ENCODE peak calls at places on chromosomes 16 and 17, in seven cellular contexts. P is colonic mucosa; E is occipital lobe; L is stimulated activated naive B cell treated with anti-CD40 and anti-IgM and Interleukin-4, amounts not matched to agents 10 μg/mL and 1 μg/mL and 100 μg/mL, for 72 hours; H is globus pallidus; N is stimulated activated naive CD8-positive, alpha-beta T cell treated with anti-CD3 and anti-CD28 coated beads, Interleukin-15, Interleukin-2, amounts not matched to agents 100 U/mL and 50 U/mL, for 24 hours; J is activated T-helper 1 cell treated with Interleukin-2 at 50 U/mL for 16 hours. T is an unnamed sample.

GRCh38 chr16:66930189-66930588 is 4.0 kb downstream of the CIAO2B start:
- DNase-seq in J (no peak), P (peak; percentile 56), E (no peak), H (no peak), N (no peak), L (no peak), T (no peak)

GRCh38 chr16:26818393-26818792 is 248.3 kb upstream of the C16orf82 start:
- DNase-seq in P (no peak), H (no peak), J (no peak), L (no peak), E (no peak), N (no peak), T (no peak)

GRCh38 chr16:89858973-89859808 is 14.2 kb upstream of the TCF25 start:
- DNase-seq in P (no peak), E (no peak), L (no peak), J (no peak), N (no peak), H (no peak), T (no peak)

GRCh38 chr17:18987862-18988545 is 16.6 kb downstream of the FAM83G start:
- DNase-seq in L (no peak), J (no peak), N (no peak), E (no peak), P (no peak), H (no peak), T (no peak)

GRCh38 chr16:81693467-81694303 is 85.4 kb upstream of the PLCG2 start:
- DNase-seq in L (no peak), P (no peak), H (peak; percentile 22), E (peak; percentile 51), N (no peak), J (no peak), T (no peak)

GRCh38 chr17:65855675-65856074 is 294.2 kb upstream of the AXIN2 start:
- DNase-seq in E (no peak), N (no peak), H (no peak), L (no peak), J (no peak), P (no peak), T (no peak)

GRCh38 chr16:48269011-48269410 is 21.7 kb upstream of the ABCC11 start:
- DNase-seq in J (no peak), N (no peak), L (no peak), P (no peak), H (no peak), E (no peak), T (no peak)

GRCh38 chr16:68227850-68228553 is 7.9 kb downstream of the ESRP2 start:
- DNase-seq in P (no peak), H (no peak), L (no peak), E (no peak), N (no peak), J (no peak), T (no peak)

GRCh38 chr16:50585331-50585776 is 37.2 kb downstream of the NKD1 start:
- DNase-seq in E (no peak), P (peak; percentile 49), H (no peak), J (no peak), N (no peak), L (no peak), T (no peak)

GRCh38 chr17:17837966-17838962 is 1.5 kb upstream of the SREBF1 start:
- DNase-seq in P (peak; percentile 86), L (no peak), H (peak; percentile 79), N (no peak), E (no peak), J (no peak), T (no peak)

GRCh38 chr17:30203471-30203981 is 32.0 kb downstream of the SLC6A4 start:
- DNase-seq in L (no peak), P (no peak), J (no peak), E (no peak), H (no peak), N (no peak), T (no peak)

T was measured in dorsolateral prefrontal cortex.